ENCODE peak calls at places on chromosomes 5 and 9, in nine cellular contexts. One of them, this sample, is unnamed.

GRCh38 chr9:14561929-14562386 is 131.3 kb downstream of the ZDHHC21 start:
- DNase-seq in HepG2: peak; percentile 81
- DNase-seq in upper lobe of left lung: peak; percentile 22
- DNase-seq in tibial nerve: no peak
- DNase-seq in stomach: no peak
- DNase-seq in A549: no peak
- DNase-seq in transverse colon: no peak
- DNase-seq in sigmoid colon: no peak
- DNase-seq in ovary: no peak
- DNase-seq in this sample: no peak

GRCh38 chr5:146816775-146817387 is 61.7 kb downstream of the PPP2R2B start:
- DNase-seq in HepG2: no peak
- DNase-seq in tibial nerve: no peak
- DNase-seq in ovary: no peak
- DNase-seq in stomach: no peak
- DNase-seq in transverse colon: no peak
- DNase-seq in upper lobe of left lung: no peak
- DNase-seq in A549: no peak
- DNase-seq in sigmoid colon: no peak
- DNase-seq in this sample: no peak

GRCh38 chr5:176817369-176817841 is 7.0 kb downstream of the UNC5A start:
- DNase-seq in sigmoid colon: no peak
- DNase-seq in transverse colon: no peak
- DNase-seq in HepG2: no peak
- DNase-seq in stomach: no peak
- DNase-seq in ovary: no peak
- DNase-seq in upper lobe of left lung: no peak
- DNase-seq in A549: no peak
- DNase-seq in tibial nerve: no peak
- DNase-seq in this sample: peak; percentile 92

GRCh38 chr9:133532937-133533668 is 1.4 kb upstream of the ADAMTSL2 start:
- DNase-seq in tibial nerve: peak; percentile 44
- DNase-seq in stomach: peak; percentile 79
- DNase-seq in sigmoid colon: peak; percentile 83
- DNase-seq in A549: peak; percentile 78
- DNase-seq in HepG2: peak; percentile 75
- DNase-seq in upper lobe of left lung: peak; percentile 53
- DNase-seq in transverse colon: peak; percentile 86
- DNase-seq in ovary: no peak
- DNase-seq in this sample: peak; percentile 77

GRCh38 chr5:119328753-119329602 is 26.8 kb upstream of the TNFAIP8 start:
- DNase-seq in stomach: no peak
- DNase-seq in transverse colon: peak; percentile 35
- DNase-seq in HepG2: no peak
- DNase-seq in upper lobe of left lung: peak; percentile 23
- DNase-seq in A549: no peak
- DNase-seq in sigmoid colon: no peak
- DNase-seq in tibial nerve: no peak
- DNase-seq in ovary: no peak
- DNase-seq in this sample: no peak

GRCh38 chr9:134919316-134919715 is 1.6 kb upstream of the FCN1 start:
- DNase-seq in sigmoid colon: no peak
- DNase-seq in A549: no peak
- DNase-seq in tibial nerve: no peak
- DNase-seq in ovary: no peak
- DNase-seq in HepG2: no peak
- DNase-seq in upper lobe of left lung: no peak
- DNase-seq in transverse colon: no peak
- DNase-seq in stomach: no peak
- DNase-seq in this sample: no peak

GRCh38 chr5:109964136-109964535 is 274.4 kb downstream of the MAN2A1 start:
- DNase-seq in HepG2: no peak
- DNase-seq in ovary: no peak
- DNase-seq in A549: no peak
- DNase-seq in tibial nerve: no peak
- DNase-seq in transverse colon: no peak
- DNase-seq in stomach: no peak
- DNase-seq in sigmoid colon: no peak
- DNase-seq in upper lobe of left lung: no peak
- DNase-seq in this sample: no peak

GRCh38 chr9:101738566-101739183 is at the start of gene GRIN3A:
- DNase-seq in upper lobe of left lung: peak; percentile 60
- DNase-seq in sigmoid colon: no peak
- DNase-seq in stomach: no peak
- DNase-seq in tibial nerve: no peak
- DNase-seq in ovary: peak; percentile 28
- DNase-seq in HepG2: no peak
- DNase-seq in A549: peak; percentile 18
- DNase-seq in transverse colon: peak; percentile 26
- DNase-seq in this sample: peak; percentile 39

GRCh38 chr9:136546697-136547481 is 1.0 kb upstream of the NOTCH1 start:
- DNase-seq in HepG2: no peak
- DNase-seq in transverse colon: peak; percentile 81
- DNase-seq in sigmoid colon: peak; percentile 97
- DNase-seq in upper lobe of left lung: peak; percentile 92
- DNase-seq in A549: peak; percentile 57
- DNase-seq in tibial nerve: no peak
- DNase-seq in stomach: peak; percentile 83
- DNase-seq in ovary: peak; percentile 76
- DNase-seq in this sample: peak; percentile 62

GRCh38 chr5:10595678-10596309 is 31.9 kb downstream of the ANKRD33B start:
- DNase-seq in A549: peak; percentile 79
- DNase-seq in sigmoid colon: no peak
- DNase-seq in upper lobe of left lung: no peak
- DNase-seq in stomach: no peak
- DNase-seq in tibial nerve: no peak
- DNase-seq in ovary: no peak
- DNase-seq in transverse colon: no peak
- DNase-seq in HepG2: peak; percentile 24
- DNase-seq in this sample: no peak

GRCh38 chr5:123708074-123708806 is 196.3 kb downstream of the CSNK1G3 start:
- DNase-seq in tibial nerve: peak; percentile 20
- DNase-seq in transverse colon: no peak
- DNase-seq in sigmoid colon: no peak
- DNase-seq in upper lobe of left lung: no peak
- DNase-seq in HepG2: no peak
- DNase-seq in ovary: no peak
- DNase-seq in A549: peak; percentile 20
- DNase-seq in stomach: no peak
- DNase-seq in this sample: no peak

GRCh38 chr9:131951905-131952304 is 127.8 kb downstream of the MED27 start:
- DNase-seq in transverse colon: no peak
- DNase-seq in ovary: no peak
- DNase-seq in A549: no peak
- DNase-seq in stomach: no peak
- DNase-seq in sigmoid colon: no peak
- DNase-seq in HepG2: no peak
- DNase-seq in upper lobe of left lung: no peak
- DNase-seq in tibial nerve: peak; percentile 47
- DNase-seq in this sample: peak; percentile 61

GRCh38 chr5:74552101-74552500 is 88.4 kb downstream of the ENC1 start:
- DNase-seq in stomach: no peak
- DNase-seq in transverse colon: no peak
- DNase-seq in ovary: no peak
- DNase-seq in A549: no peak
- DNase-seq in tibial nerve: no peak
- DNase-seq in sigmoid colon: no peak
- DNase-seq in upper lobe of left lung: no peak
- DNase-seq in HepG2: no peak
- DNase-seq in this sample: no peak

GRCh38 chr9:18746631-18747030 is 272.7 kb downstream of the ADAMTSL1 start:
- DNase-seq in tibial nerve: no peak
- DNase-seq in ovary: no peak
- DNase-seq in HepG2: no peak
- DNase-seq in transverse colon: no peak
- DNase-seq in sigmoid colon: no peak
- DNase-seq in upper lobe of left lung: no peak
- DNase-seq in stomach: no peak
- DNase-seq in A549: no peak
- DNase-seq in this sample: no peak

GRCh38 chr5:34930527-34930844 is 1.1 kb downstream of the DNAJC21 start:
- DNase-seq in HepG2: no peak
- DNase-seq in stomach: no peak
- DNase-seq in upper lobe of left lung: no peak
- DNase-seq in ovary: no peak
- DNase-seq in tibial nerve: no peak
- DNase-seq in transverse colon: no peak
- DNase-seq in A549: no peak
- DNase-seq in sigmoid colon: no peak
- DNase-seq in this sample: no peak

GRCh38 chr9:88678431-88678830 is 143.5 kb downstream of the NXNL2 start:
- DNase-seq in sigmoid colon: no peak
- DNase-seq in ovary: no peak
- DNase-seq in tibial nerve: no peak
- DNase-seq in transverse colon: no peak
- DNase-seq in upper lobe of left lung: no peak
- DNase-seq in A549: no peak
- DNase-seq in HepG2: no peak
- DNase-seq in stomach: no peak
- DNase-seq in this sample: no peak

GRCh38 chr5:96716716-96717115 is 54.5 kb downstream of the CAST start:
- DNase-seq in HepG2: no peak
- DNase-seq in upper lobe of left lung: no peak
- DNase-seq in sigmoid colon: no peak
- DNase-seq in transverse colon: no peak
- DNase-seq in A549: no peak
- DNase-seq in tibial nerve: no peak
- DNase-seq in ovary: no peak
- DNase-seq in stomach: no peak
- DNase-seq in this sample: no peak

GRCh38 chr9:82130331-82131042 is 141.9 kb downstream of the SPATA31D1 start:
- DNase-seq in stomach: no peak
- DNase-seq in ovary: no peak
- DNase-seq in A549: no peak
- DNase-seq in HepG2: peak; percentile 1
- DNase-seq in upper lobe of left lung: peak; percentile 67
- DNase-seq in sigmoid colon: peak; percentile 54
- DNase-seq in transverse colon: no peak
- DNase-seq in tibial nerve: no peak
- DNase-seq in this sample: no peak

GRCh38 chr5:94064025-94064424 is 322.6 kb upstream of the POU5F2 start:
- DNase-seq in upper lobe of left lung: no peak
- DNase-seq in ovary: no peak
- DNase-seq in transverse colon: no peak
- DNase-seq in tibial nerve: no peak
- DNase-seq in sigmoid colon: no peak
- DNase-seq in A549: no peak
- DNase-seq in stomach: no peak
- DNase-seq in HepG2: no peak
- DNase-seq in this sample: no peak

GRCh38 chr5:80220268-80220897 is 35.5 kb downstream of the SERINC5 start:
- DNase-seq in transverse colon: no peak
- DNase-seq in sigmoid colon: no peak
- DNase-seq in ovary: no peak
- DNase-seq in upper lobe of left lung: no peak
- DNase-seq in stomach: no peak
- DNase-seq in tibial nerve: no peak
- DNase-seq in HepG2: no peak
- DNase-seq in A549: no peak
- DNase-seq in this sample: no peak

DNA sequence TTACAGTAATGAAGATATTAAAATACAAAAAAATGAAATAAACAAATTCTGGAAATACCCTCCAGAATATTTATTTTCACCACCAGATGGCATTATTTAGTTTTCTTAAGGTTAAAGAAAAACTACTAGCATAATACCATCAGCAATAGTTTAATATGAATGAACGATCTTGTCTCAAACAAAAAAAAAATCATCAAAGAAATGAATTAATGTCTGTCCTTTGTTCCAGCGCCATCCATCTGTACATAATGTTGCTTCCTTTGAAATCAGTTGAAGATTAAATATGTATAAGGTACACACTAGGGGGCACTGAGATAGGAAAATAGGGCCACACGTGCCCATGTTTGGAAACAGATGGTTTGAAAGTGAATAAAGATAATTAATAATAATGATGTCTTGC is 84.9 kb upstream of the SLCO6A1 start:
- DNase-seq in HepG2: no peak
- DNase-seq in ovary: no peak
- DNase-seq in stomach: no peak
- DNase-seq in A549: peak; percentile 1
- DNase-seq in transverse colon: no peak
- DNase-seq in tibial nerve: no peak
- DNase-seq in sigmoid colon: no peak
- DNase-seq in upper lobe of left lung: no peak
- DNase-seq in this sample: peak; percentile 8
- H3K4me3 ChIP-seq in HepG2: no peak overlapping the region
- H3K4me3 ChIP-seq in ovary: no peak overlapping the region
- H3K4me3 ChIP-seq in stomach: no peak overlapping the region
- H3K4me3 ChIP-seq in A549: no peak overlapping the region
- H3K4me3 ChIP-seq in transverse colon: no peak overlapping the region
- H3K4me3 ChIP-seq in tibial nerve: no peak overlapping the region
- H3K4me3 ChIP-seq in sigmoid colon: no peak overlapping the region
- H3K4me3 ChIP-seq in upper lobe of left lung: no peak overlapping the region
- H3K4me3 ChIP-seq in this sample: no peak overlapping the region

GRCh38 chr5:33877483-33877882 is 14.3 kb downstream of the ADAMTS12 start:
- DNase-seq in HepG2: no peak
- DNase-seq in tibial nerve: no peak
- DNase-seq in stomach: no peak
- DNase-seq in sigmoid colon: no peak
- DNase-seq in transverse colon: no peak
- DNase-seq in A549: no peak
- DNase-seq in ovary: no peak
- DNase-seq in upper lobe of left lung: no peak
- DNase-seq in this sample: no peak
- TF ChIP-seq EP300 in HepG2: no peak
- TF ChIP-seq EP300 in tibial nerve: no peak
- TF ChIP-seq EP300 in stomach: no peak
- TF ChIP-seq EP300 in sigmoid colon: no peak
- TF ChIP-seq EP300 in transverse colon: no peak
- TF ChIP-seq EP300 in A549: no peak
- TF ChIP-seq EP300 in ovary: no peak
- TF ChIP-seq EP300 in upper lobe of left lung: no peak
- TF ChIP-seq EP300 in this sample: no peak

GRCh38 chr9:120941046-120941770 is 14.6 kb upstream of the TRAF1 start:
- DNase-seq in stomach: no peak
- DNase-seq in tibial nerve: no peak
- DNase-seq in sigmoid colon: no peak
- DNase-seq in ovary: no peak
- DNase-seq in A549: peak; percentile 56
- DNase-seq in upper lobe of left lung: no peak
- DNase-seq in HepG2: no peak
- DNase-seq in transverse colon: no peak
- DNase-seq in this sample: no peak
- H3K4me3 ChIP-seq in stomach: no peak overlapping the region
- H3K4me3 ChIP-seq in tibial nerve: no peak overlapping the region
- H3K4me3 ChIP-seq in sigmoid colon: no peak overlapping the region
- H3K4me3 ChIP-seq in ovary: no peak overlapping the region
- H3K4me3 ChIP-seq in A549: no peak overlapping the region
- H3K4me3 ChIP-seq in upper lobe of left lung: no peak overlapping the region
- H3K4me3 ChIP-seq in HepG2: no peak overlapping the region
- H3K4me3 ChIP-seq in transverse colon: no peak overlapping the region
- H3K4me3 ChIP-seq in this sample: no peak overlapping the region

DNA sequence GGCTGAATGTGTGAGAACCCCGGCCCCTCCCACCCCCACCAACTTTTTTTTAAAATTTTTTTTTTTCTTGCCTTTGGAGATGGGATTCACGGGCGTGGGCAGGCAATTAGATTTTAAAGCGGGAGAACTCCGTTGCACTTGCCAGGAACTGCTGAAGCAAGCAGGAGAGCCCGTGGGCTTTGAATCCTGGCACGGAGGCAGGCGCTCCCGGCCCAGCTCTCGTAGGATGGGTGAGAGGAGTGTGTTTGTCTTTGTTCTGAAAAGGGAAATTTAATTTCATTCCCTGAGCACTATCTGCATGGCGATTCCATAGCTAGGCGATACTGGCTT is 54.3 kb upstream of the BOD1 start:
- DNase-seq in HepG2: no peak
- DNase-seq in upper lobe of left lung: peak; percentile 46
- DNase-seq in transverse colon: no peak
- DNase-seq in A549: no peak
- DNase-seq in sigmoid colon: no peak
- DNase-seq in stomach: no peak
- DNase-seq in ovary: peak; percentile 19
- DNase-seq in tibial nerve: no peak
- DNase-seq in this sample: peak; percentile 55
- TF ChIP-seq EP300 in HepG2: no peak
- TF ChIP-seq EP300 in upper lobe of left lung: no peak
- TF ChIP-seq EP300 in transverse colon: no peak
- TF ChIP-seq EP300 in A549: no peak
- TF ChIP-seq EP300 in sigmoid colon: no peak
- TF ChIP-seq EP300 in stomach: no peak
- TF ChIP-seq EP300 in ovary: no peak
- TF ChIP-seq EP300 in tibial nerve: no peak
- TF ChIP-seq EP300 in this sample: no peak